ENCODE peak calls at places on chromosome 6, in four cellular contexts. K is PC-3, V is HTR-8/SVneo, U is nephron progenitor cell. B is an unnamed sample.

GRCh38 chr6:4732691-4733315 is 43.4 kb upstream of the CDYL start:
- DNase-seq in U (peak), V (peak), K (peak), B (peak)

GRCh38 chr6:6686748-6687601 is 98.5 kb downstream of the LY86 start:
- DNase-seq in U (peak), V (peak), K (peak), B (peak)

GRCh38 chr6:36839819-36840379 is 655 bp upstream of the CPNE5 start:
- DNase-seq in U (peak), K (peak), V (no peak), B (no peak)

GRCh38 chr6:143842468-143842901 is 653 bp upstream of the LTV1 start:
- DNase-seq in K (no peak), V (no peak), U (peak), B (no peak)

GRCh38 chr6:24145690-24146131 is 19.7 kb downstream of the NRSN1 start:
- DNase-seq in V (no peak), K (no peak), U (no peak), B (no peak)

GRCh38 chr6:24394061-24394460 is 8.7 kb upstream of the MRS2 start:
- DNase-seq in U (no peak), K (no peak), V (no peak), B (no peak)

GRCh38 chr6:111792241-111792640 is 81.0 kb downstream of the FYN start:
- DNase-seq in K (no peak), V (no peak), U (no peak), B (no peak)

GRCh38 chr6:143695106-143696059 is 17.6 kb downstream of the PHACTR2 start:
- DNase-seq in V (no peak), U (no peak), K (no peak), B (no peak)

GRCh38 chr6:27388293-27389197 is at the start of gene ZNF391:
- DNase-seq in V (peak), U (peak), K (peak), B (peak)

GRCh38 chr6:53793318-53793975 is 1.4 kb upstream of the LRRC1 start:
- DNase-seq in K (peak), V (peak), U (peak), B (peak)

GRCh38 chr6:62797190-62797589 is 414.1 kb upstream of the FKBP1C start:
- DNase-seq in V (no peak), K (no peak), U (no peak), B (no peak)

GRCh38 chr6:85404497-85405174 is 45.2 kb upstream of the NT5E start:
- DNase-seq in U (no peak), K (peak), V (peak), B (peak)

GRCh38 chr6:111810321-111811235 is 62.7 kb downstream of the FYN start:
- DNase-seq in U (no peak), V (no peak), K (no peak), B (no peak)

GRCh38 chr6:99879431-99879830 is 114.6 kb downstream of the MCHR2 start:
- DNase-seq in K (no peak), V (no peak), U (no peak), B (no peak)

GRCh38 chr6:117448011-117448410 is 22.3 kb upstream of the ROS1 start:
- DNase-seq in K (no peak), V (no peak), U (no peak), B (no peak)

GRCh38 chr6:137424243-137424642 is 70.0 kb downstream of the OLIG3 start:
- DNase-seq in K (no peak), V (no peak), U (no peak), B (no peak)

GRCh38 chr6:51648236-51648635 is 439.2 kb downstream of the PKHD1 start:
- DNase-seq in V (no peak), U (no peak), K (peak), B (no peak)

GRCh38 chr6:47106721-47107197 is 64.6 kb upstream of the ADGRF1 start:
- DNase-seq in K (peak), V (no peak), U (no peak), B (no peak)

GRCh38 chr6:170198298-170198697 is 92.6 kb downstream of the DLL1 start:
- DNase-seq in U (no peak), V (no peak), K (no peak), B (no peak)

GRCh38 chr6:125357515-125358256 is 55.9 kb upstream of the HDDC2 start:
- DNase-seq in K (no peak), U (no peak), V (no peak), B (peak)

GRCh38 chr6:137297887-137298286 is 78.7 kb upstream of the IFNGR1 start:
- DNase-seq in K (peak), V (no peak), U (peak), B (peak)

B was measured in fibroblast of pulmonary artery.